ENCODE peak calls at places on chromosome 3, in four cellular contexts. C is Panc1; Z is CD4-positive, CD25-positive, alpha-beta regulatory T cell; F is tibial artery. G is an unnamed sample. For H3K36me3 and H3K4me1, the result is how much of the 10 kb centered on the place peaks cover.

GRCh38 chr3:72679540-72680198 is 168.6 kb downstream of the SHQ1 start:
- DNase-seq in Z (no peak), F (no peak), C (no peak), G (no peak)

GRCh38 chr3:71984843-71985594 is 200.1 kb upstream of the PROK2 start:
- DNase-seq in C (no peak), F (no peak), Z (no peak), G (no peak)

GRCh38 chr3:117248149-117248548 is 538.6 kb downstream of the TUSC7 start:
- DNase-seq in Z (no peak), C (no peak), F (no peak), G (no peak)

GRCh38 chr3:192422998-192423349 is 304.4 kb downstream of the FGF12 start:
- DNase-seq in C (no peak), F (no peak), Z (no peak), G (no peak)

GRCh38 chr3:154060606-154061380 is 60.4 kb upstream of the ARHGEF26 start:
- DNase-seq in Z (no peak), C (no peak), F (peak), G (no peak)

GRCh38 chr3:124429129-124429815 is 301.0 kb upstream of the UMPS start:
- DNase-seq in Z (no peak), C (no peak), F (no peak), G (no peak)

GRCh38 chr3:98746122-98746521 is 17.0 kb upstream of the ST3GAL6 start:
- DNase-seq in Z (no peak), C (no peak), F (no peak), G (no peak)

GRCh38 chr3:169848741-169849140 is 21.0 kb downstream of the LRRC31 start:
- DNase-seq in C (no peak), Z (no peak), F (no peak), G (no peak)

GRCh38 chr3:139299261-139300132 is 44.3 kb upstream of the MRPS22 start:
- DNase-seq in C (no peak), F (no peak), Z (no peak), G (no peak)

GRCh38 chr3:102400142-102400541 is 34.7 kb upstream of the ZPLD1 start:
- DNase-seq in F (no peak), C (no peak), Z (no peak), G (no peak)

GRCh38 chr3:89256882-89257281 is 149.5 kb downstream of the EPHA3 start:
- DNase-seq in F (no peak), C (no peak), Z (no peak), G (no peak)

GRCh38 chr3:159165972-159166371 is 364.1 kb downstream of the MFSD1 start:
- DNase-seq in C (no peak), Z (no peak), F (no peak), G (no peak)

GRCh38 chr3:134260984-134261383 is 10.3 kb upstream of the RYK start:
- DNase-seq in C (no peak), Z (no peak), F (no peak), G (no peak)

GRCh38 chr3:78992400-78992799 is 775.4 kb downstream of the ROBO1 start:
- DNase-seq in F (no peak), C (no peak), Z (no peak), G (no peak)

GRCh38 chr3:38646630-38647029 is 2.9 kb downstream of the SCN5A start:
- DNase-seq in F (no peak), C (no peak), Z (no peak), G (no peak)

GRCh38 chr3:134330895-134331810 is 43.1 kb downstream of the AMOTL2 start:
- DNase-seq in F (peak), C (no peak), Z (no peak), G (no peak)

GRCh38 chr3:142495103-142495502 is 47.3 kb upstream of the XRN1 start:
- DNase-seq in Z (no peak), C (no peak), F (no peak), G (no peak)

GRCh38 chr3:13570391-13571194 is 21.7 kb downstream of the FBLN2 start:
- DNase-seq in F (no peak), C (no peak), Z (no peak), G (no peak)

GRCh38 chr3:45214061-45214680 is 11.9 kb downstream of the TMEM158 start:
- DNase-seq in C (no peak), F (no peak), Z (no peak), G (no peak)

GRCh38 chr3:101988591-101988990 is 139.3 kb downstream of the NFKBIZ start:
- DNase-seq in F (peak), C (no peak), Z (no peak), G (no peak)

GRCh38 chr3:155805204-155805801 is 775 bp downstream of the C3orf33 start:
- DNase-seq in F (peak), Z (no peak), C (no peak), G (no peak)

GRCh38 chr3:167773584-167773983 is 38.1 kb downstream of the SERPINI1 start:
- DNase-seq in C (no peak), Z (no peak), F (no peak), G (no peak)

GRCh38 chr3:129343643-129344360 is 65.1 kb downstream of the HMCES start:
- DNase-seq in Z (no peak), C (no peak), F (no peak), G (no peak)

GRCh38 chr3:10093678-10094077 is 14.4 kb downstream of the FANCD2OS start:
- DNase-seq in C (no peak), Z (no peak), F (no peak), G (no peak)

GRCh38 chr3:10090181-10090580 is 17.9 kb downstream of the FANCD2OS start:
- DNase-seq in F (no peak), C (no peak), Z (no peak), G (no peak)

GRCh38 chr3:10085738-10086137 is 22.3 kb downstream of the FANCD2OS start:
- DNase-seq in C (no peak), Z (no peak), F (no peak), G (no peak)

DNA sequence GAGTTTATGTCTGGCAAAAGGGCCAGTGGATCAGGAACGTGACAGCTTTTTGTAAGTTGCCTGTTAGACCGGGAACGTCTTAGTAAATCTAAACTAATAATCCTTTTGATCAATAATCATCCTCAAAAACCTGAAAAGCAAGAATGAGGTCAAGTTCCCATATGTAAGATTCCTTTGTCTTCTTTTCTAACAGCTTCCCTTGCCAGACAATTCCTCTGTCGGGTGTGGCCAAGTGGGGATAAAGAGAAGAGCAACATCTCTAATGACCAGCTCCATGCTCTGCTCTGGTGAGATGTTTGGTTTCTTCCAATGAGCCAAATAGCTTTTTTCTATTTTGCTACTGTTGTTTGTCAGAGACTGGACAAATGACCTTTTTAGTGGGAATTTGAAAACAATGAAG is 19.8 kb downstream of the FANCD2OS start:
- DNase-seq in C (no peak), F (no peak), Z (no peak), G (no peak)
- H3K36me3 ChIP-seq in C (under half), F (under half), Z (under half), G (under half)

GRCh38 chr3:186142556-186142955 is 33.7 kb upstream of the ETV5 start:
- DNase-seq in F (no peak), Z (no peak), C (no peak), G (no peak)
- H3K4me1 ChIP-seq in F (under half), Z (under half), C (under half), G (under half)

GRCh38 chr3:184332370-184333090 is 4.9 kb upstream of the FAM131A start:
- DNase-seq in Z (no peak), C (peak), F (no peak), G (no peak)
- H3K4me3 ChIP-seq in Z (no peak), C (no peak), F (no peak), G (no peak)

GRCh38 chr3:48697952-48698351 is 12.2 kb upstream of the NCKIPSD start:
- DNase-seq in Z (no peak), C (no peak), F (no peak), G (no peak)
- H3K36me3 ChIP-seq in Z (under half), C (under half), F (under half), G (under half)